ENCODE peak calls at places on chromosomes 12 and 14, in five cellular contexts. One of them, this sample, is unnamed.

GRCh38 chr14:93536945-93537344 is 106.2 kb downstream of the UNC79 start:
- DNase-seq in fibroblast of the aortic adventitia: peak; percentile 29
- DNase-seq in uterus: no peak
- DNase-seq in bronchial epithelial cell: no peak
- DNase-seq in coronary artery: no peak
- DNase-seq in this sample: no peak

GRCh38 chr12:111469406-111469805 is 63.7 kb downstream of the SH2B3 start:
- DNase-seq in coronary artery: no peak
- DNase-seq in bronchial epithelial cell: no peak
- DNase-seq in fibroblast of the aortic adventitia: peak; percentile 42
- DNase-seq in uterus: no peak
- DNase-seq in this sample: no peak

GRCh38 chr14:65469903-65470302 is 57.4 kb downstream of the FUT8 start:
- DNase-seq in uterus: no peak
- DNase-seq in fibroblast of the aortic adventitia: no peak
- DNase-seq in coronary artery: no peak
- DNase-seq in bronchial epithelial cell: no peak
- DNase-seq in this sample: no peak

GRCh38 chr14:93011650-93012317 is 88.8 kb downstream of the CHGA start:
- DNase-seq in fibroblast of the aortic adventitia: no peak
- DNase-seq in coronary artery: no peak
- DNase-seq in uterus: no peak
- DNase-seq in bronchial epithelial cell: no peak
- DNase-seq in this sample: no peak

GRCh38 chr14:22303589-22304195 is 285.3 kb downstream of the DAD1 start:
- DNase-seq in uterus: no peak
- DNase-seq in bronchial epithelial cell: no peak
- DNase-seq in coronary artery: no peak
- DNase-seq in fibroblast of the aortic adventitia: peak; percentile 27
- DNase-seq in this sample: no peak

GRCh38 chr12:59283012-59283411 is 312.8 kb upstream of the SLC16A7 start:
- DNase-seq in fibroblast of the aortic adventitia: no peak
- DNase-seq in uterus: no peak
- DNase-seq in coronary artery: no peak
- DNase-seq in bronchial epithelial cell: no peak
- DNase-seq in this sample: no peak

GRCh38 chr12:7970475-7971252 is 34.7 kb upstream of the SLC2A3 start:
- DNase-seq in fibroblast of the aortic adventitia: peak; percentile 96
- DNase-seq in coronary artery: peak; percentile 90
- DNase-seq in bronchial epithelial cell: peak; percentile 87
- DNase-seq in uterus: peak; percentile 90
- DNase-seq in this sample: peak; percentile 96

GRCh38 chr14:67820428-67820881 is 876 bp downstream of the RAD51B start:
- DNase-seq in bronchial epithelial cell: peak; percentile 36
- DNase-seq in coronary artery: no peak
- DNase-seq in fibroblast of the aortic adventitia: peak; percentile 43
- DNase-seq in uterus: no peak
- DNase-seq in this sample: no peak

GRCh38 chr14:29039171-29039570 is 272.6 kb downstream of the FOXG1 start:
- DNase-seq in uterus: no peak
- DNase-seq in bronchial epithelial cell: peak; percentile 12
- DNase-seq in fibroblast of the aortic adventitia: peak; percentile 33
- DNase-seq in coronary artery: no peak
- DNase-seq in this sample: no peak

GRCh38 chr14:38098074-38098846 is 109.4 kb upstream of the SSTR1 start:
- DNase-seq in uterus: no peak
- DNase-seq in bronchial epithelial cell: peak; percentile 42
- DNase-seq in fibroblast of the aortic adventitia: peak; percentile 35
- DNase-seq in coronary artery: no peak
- DNase-seq in this sample: peak; percentile 93

GRCh38 chr14:100486025-100486828 is 101.0 kb downstream of the BEGAIN start:
- DNase-seq in fibroblast of the aortic adventitia: peak; percentile 67
- DNase-seq in bronchial epithelial cell: peak; percentile 28
- DNase-seq in coronary artery: no peak
- DNase-seq in uterus: peak; percentile 55
- DNase-seq in this sample: peak; percentile 98

GRCh38 chr14:101862711-101863110 is 101.2 kb downstream of the PPP2R5C start:
- DNase-seq in uterus: no peak
- DNase-seq in coronary artery: no peak
- DNase-seq in bronchial epithelial cell: no peak
- DNase-seq in fibroblast of the aortic adventitia: peak; percentile 9
- DNase-seq in this sample: no peak

GRCh38 chr12:92338671-92339070 is 193.0 kb upstream of the BTG1 start:
- DNase-seq in bronchial epithelial cell: no peak
- DNase-seq in coronary artery: no peak
- DNase-seq in fibroblast of the aortic adventitia: peak; percentile 53
- DNase-seq in uterus: no peak
- DNase-seq in this sample: no peak

GRCh38 chr12:112868459-112869041 is 38.2 kb upstream of the OAS1 start:
- DNase-seq in uterus: no peak
- DNase-seq in coronary artery: peak; percentile 45
- DNase-seq in bronchial epithelial cell: peak; percentile 20
- DNase-seq in fibroblast of the aortic adventitia: no peak
- DNase-seq in this sample: no peak

GRCh38 chr14:88950069-88950468 is 125.6 kb downstream of the TTC8 start:
- DNase-seq in fibroblast of the aortic adventitia: no peak
- DNase-seq in bronchial epithelial cell: no peak
- DNase-seq in uterus: no peak
- DNase-seq in coronary artery: no peak
- DNase-seq in this sample: no peak

GRCh38 chr12:102917026-102917787 is at the start of gene PAH:
- DNase-seq in coronary artery: no peak
- DNase-seq in fibroblast of the aortic adventitia: no peak
- DNase-seq in bronchial epithelial cell: no peak
- DNase-seq in uterus: no peak
- DNase-seq in this sample: no peak

GRCh38 chr12:48932878-48933277 is 7.6 kb upstream of the FKBP11 start:
- DNase-seq in bronchial epithelial cell: no peak
- DNase-seq in uterus: no peak
- DNase-seq in fibroblast of the aortic adventitia: no peak
- DNase-seq in coronary artery: no peak
- DNase-seq in this sample: no peak

GRCh38 chr12:9163392-9163791 is 44.8 kb downstream of the PZP start:
- DNase-seq in fibroblast of the aortic adventitia: no peak
- DNase-seq in bronchial epithelial cell: no peak
- DNase-seq in uterus: peak; percentile 27
- DNase-seq in coronary artery: no peak
- DNase-seq in this sample: no peak

GRCh38 chr14:75667099-75667498 is 6.1 kb downstream of the TTLL5 start:
- DNase-seq in fibroblast of the aortic adventitia: no peak
- DNase-seq in coronary artery: no peak
- DNase-seq in bronchial epithelial cell: no peak
- DNase-seq in uterus: no peak
- DNase-seq in this sample: no peak

GRCh38 chr14:105444859-105445258 is 25.2 kb downstream of the MTA1 start:
- DNase-seq in bronchial epithelial cell: no peak
- DNase-seq in fibroblast of the aortic adventitia: no peak
- DNase-seq in uterus: no peak
- DNase-seq in coronary artery: no peak
- DNase-seq in this sample: no peak

GRCh38 chr12:68611094-68611818 is 557 bp downstream of the RAP1B start:
- DNase-seq in bronchial epithelial cell: peak; percentile 42
- DNase-seq in fibroblast of the aortic adventitia: peak; percentile 88
- DNase-seq in coronary artery: peak; percentile 81
- DNase-seq in uterus: peak; percentile 65
- DNase-seq in this sample: no peak

GRCh38 chr14:89276424-89276975 is 140.5 kb downstream of the FOXN3 start:
- DNase-seq in coronary artery: peak; percentile 43
- DNase-seq in bronchial epithelial cell: no peak
- DNase-seq in uterus: no peak
- DNase-seq in fibroblast of the aortic adventitia: no peak
- DNase-seq in this sample: no peak

GRCh38 chr12:97323154-97323553 is 139.4 kb upstream of the RMST start:
- DNase-seq in coronary artery: no peak
- DNase-seq in uterus: no peak
- DNase-seq in fibroblast of the aortic adventitia: no peak
- DNase-seq in bronchial epithelial cell: no peak
- DNase-seq in this sample: no peak
- H3K4me3 ChIP-seq in coronary artery: no peak overlapping the region
- H3K4me3 ChIP-seq in uterus: no peak overlapping the region
- H3K4me3 ChIP-seq in fibroblast of the aortic adventitia: no peak overlapping the region
- H3K4me3 ChIP-seq in bronchial epithelial cell: no peak overlapping the region
- H3K4me3 ChIP-seq in this sample: no peak overlapping the region

DNA sequence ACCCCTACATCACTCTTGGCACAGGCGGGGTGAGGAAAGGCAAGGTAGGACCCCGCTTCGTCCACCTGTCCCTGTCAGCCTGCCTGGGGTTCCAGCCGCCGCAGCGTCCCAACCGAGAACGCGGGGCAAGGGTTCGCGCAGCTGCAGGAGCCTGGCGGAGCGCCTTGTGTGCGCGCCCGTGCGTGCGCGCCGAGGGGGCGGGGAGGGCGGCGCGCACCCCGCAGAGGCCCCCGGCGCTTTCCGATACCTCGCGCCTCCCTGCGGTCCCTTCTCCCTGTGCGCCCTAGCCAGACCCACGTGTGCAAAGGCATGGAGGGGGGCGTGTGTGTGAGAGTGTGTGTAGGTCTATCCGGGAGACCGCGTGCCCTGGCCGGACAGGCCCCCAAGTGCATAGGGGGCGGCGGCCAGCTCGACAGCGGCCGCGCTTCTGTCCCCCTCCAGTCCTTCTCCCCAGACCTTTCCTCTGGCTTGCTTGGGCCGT is 122.4 kb downstream of the TSPAN9 start:
- DNase-seq in bronchial epithelial cell: no peak
- DNase-seq in coronary artery: no peak
- DNase-seq in fibroblast of the aortic adventitia: peak; percentile 8
- DNase-seq in uterus: no peak
- DNase-seq in this sample: no peak
- H3K4me3 ChIP-seq in bronchial epithelial cell: peak overlapping the region; percentile 46
- H3K4me3 ChIP-seq in coronary artery: peak overlapping the region; percentile 72
- H3K4me3 ChIP-seq in fibroblast of the aortic adventitia: peak overlapping the region; percentile 55
- H3K4me3 ChIP-seq in uterus: peak overlapping the region; percentile 39
- H3K4me3 ChIP-seq in this sample: peak overlapping the region; percentile 50

DNA sequence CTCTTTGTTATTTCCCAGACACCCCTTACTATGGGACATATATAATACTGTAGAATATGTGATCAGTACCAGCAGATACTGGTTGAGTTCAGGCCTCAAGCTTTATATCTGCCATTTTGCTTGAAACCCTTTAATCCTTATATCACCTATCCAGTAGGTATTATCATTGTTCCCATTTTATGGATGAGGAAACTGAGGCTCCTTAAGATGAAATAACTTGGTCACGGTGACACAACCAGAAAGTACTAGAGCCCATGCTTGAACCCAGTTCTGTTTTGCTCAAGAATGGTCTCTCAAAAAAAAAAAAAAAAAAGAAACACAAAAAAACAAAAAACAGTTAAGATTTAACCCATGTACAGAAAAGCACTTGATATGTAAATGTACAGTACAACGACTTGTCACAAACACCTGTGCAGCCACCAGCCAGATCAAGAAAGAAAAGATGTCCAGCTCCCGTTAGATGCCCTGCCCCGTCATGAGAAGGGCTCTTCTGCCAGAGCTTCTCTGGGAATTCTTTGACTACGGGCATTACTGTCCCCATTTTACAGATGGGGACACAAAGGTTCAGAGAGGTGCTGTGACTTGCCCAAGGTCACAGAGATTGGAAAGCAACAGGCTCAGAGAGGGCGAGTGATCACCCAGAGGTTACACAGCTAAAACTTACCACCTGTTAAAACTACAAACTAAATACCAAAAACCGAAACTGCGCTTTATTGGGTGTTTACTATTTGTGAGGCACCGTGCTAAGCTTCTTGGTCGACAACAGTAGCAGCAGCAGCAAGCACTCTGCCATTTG is 669 bp upstream of the WSCD2 start:
- DNase-seq in coronary artery: no peak
- DNase-seq in fibroblast of the aortic adventitia: no peak
- DNase-seq in bronchial epithelial cell: no peak
- DNase-seq in uterus: no peak
- DNase-seq in this sample: no peak
- H3K4me3 ChIP-seq in coronary artery: peak overlapping the region; percentile 72
- H3K4me3 ChIP-seq in fibroblast of the aortic adventitia: no peak overlapping the region
- H3K4me3 ChIP-seq in bronchial epithelial cell: no peak overlapping the region
- H3K4me3 ChIP-seq in uterus: peak overlapping the region; percentile 42
- H3K4me3 ChIP-seq in this sample: no peak overlapping the region

GRCh38 chr12:186006-186625 is 27.8 kb downstream of the SLC6A12 start:
- DNase-seq in coronary artery: no peak
- DNase-seq in fibroblast of the aortic adventitia: no peak
- DNase-seq in uterus: no peak
- DNase-seq in bronchial epithelial cell: no peak
- DNase-seq in this sample: no peak

GRCh38 chr12:190881-191280 is 23.1 kb downstream of the SLC6A12 start:
- DNase-seq in fibroblast of the aortic adventitia: no peak
- DNase-seq in bronchial epithelial cell: no peak
- DNase-seq in coronary artery: no peak
- DNase-seq in uterus: no peak
- DNase-seq in this sample: no peak

GRCh38 chr12:189622-189962 is 24.4 kb downstream of the SLC6A12 start:
- DNase-seq in fibroblast of the aortic adventitia: no peak
- DNase-seq in uterus: no peak
- DNase-seq in coronary artery: no peak
- DNase-seq in bronchial epithelial cell: no peak
- DNase-seq in this sample: no peak

GRCh38 chr12:191541-191940 is 22.4 kb downstream of the SLC6A12 start:
- DNase-seq in bronchial epithelial cell: no peak
- DNase-seq in coronary artery: no peak
- DNase-seq in fibroblast of the aortic adventitia: no peak
- DNase-seq in uterus: no peak
- DNase-seq in this sample: no peak

GRCh38 chr12:188910-189621 is 24.9 kb downstream of the SLC6A12 start:
- DNase-seq in coronary artery: no peak
- DNase-seq in bronchial epithelial cell: no peak
- DNase-seq in fibroblast of the aortic adventitia: peak; percentile 42
- DNase-seq in uterus: no peak
- DNase-seq in this sample: no peak
- H3K4me3 ChIP-seq in coronary artery: peak overlapping the region; percentile 78
- H3K4me3 ChIP-seq in bronchial epithelial cell: peak overlapping the region; percentile 29
- H3K4me3 ChIP-seq in fibroblast of the aortic adventitia: peak overlapping the region; percentile 67
- H3K4me3 ChIP-seq in uterus: peak overlapping the region; percentile 39
- H3K4me3 ChIP-seq in this sample: peak overlapping the region; percentile 42

DNA sequence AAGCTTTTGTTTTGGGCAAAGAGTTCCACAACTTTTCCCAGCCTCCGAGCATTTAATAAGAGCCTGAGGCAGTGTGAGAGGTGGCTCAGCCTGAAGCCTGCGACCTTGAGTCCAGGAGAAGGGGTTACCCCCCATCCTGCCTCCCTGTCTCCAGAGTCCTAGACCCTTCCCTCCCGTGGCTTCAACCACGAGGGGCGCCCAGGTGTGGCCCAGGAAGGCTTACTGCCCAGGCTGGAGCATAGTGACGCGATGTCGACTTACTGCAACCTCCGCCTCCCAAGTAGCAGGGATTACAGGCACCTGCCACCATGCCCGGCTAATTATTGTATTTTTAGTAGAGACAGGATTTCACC is 641 bp downstream of the LRRC43 start:
- DNase-seq in fibroblast of the aortic adventitia: no peak
- DNase-seq in coronary artery: no peak
- DNase-seq in bronchial epithelial cell: no peak
- DNase-seq in uterus: no peak
- DNase-seq in this sample: no peak
- H3K4me3 ChIP-seq in fibroblast of the aortic adventitia: no peak overlapping the region
- H3K4me3 ChIP-seq in coronary artery: peak overlapping the region; percentile 76
- H3K4me3 ChIP-seq in bronchial epithelial cell: peak overlapping the region; percentile 47
- H3K4me3 ChIP-seq in uterus: peak overlapping the region; percentile 34
- H3K4me3 ChIP-seq in this sample: no peak overlapping the region

GRCh38 chr12:115660211-115660805 is 617.2 kb downstream of the MED13L start:
- DNase-seq in fibroblast of the aortic adventitia: peak; percentile 77
- DNase-seq in bronchial epithelial cell: no peak
- DNase-seq in coronary artery: no peak
- DNase-seq in uterus: peak; percentile 32
- DNase-seq in this sample: peak; percentile 34
- H3K4me3 ChIP-seq in fibroblast of the aortic adventitia: no peak overlapping the region
- H3K4me3 ChIP-seq in bronchial epithelial cell: no peak overlapping the region
- H3K4me3 ChIP-seq in coronary artery: peak overlapping the region; percentile 12
- H3K4me3 ChIP-seq in uterus: no peak overlapping the region
- H3K4me3 ChIP-seq in this sample: no peak overlapping the region